ENCODE peak calls at places on chromosomes 11 and 22, in seven cellular contexts. V, Z, D, Q, P, E and Y are unnamed samples.

GRCh38 chr11:47886096-47886495 is 37.9 kb upstream of the NUP160 start:
- DNase-seq in V (no peak), Z (no peak), D (no peak), Q (no peak), P (no peak), E (no peak), Y (no peak)

GRCh38 chr22:23279781-23280180 is 99.5 kb downstream of the BCR start:
- DNase-seq in V (no peak), Z (no peak), D (no peak), Q (no peak), P (no peak), E (no peak), Y (no peak)

GRCh38 chr11:11757871-11758270 is 83.9 kb upstream of the USP47 start:
- DNase-seq in V (no peak), Z (no peak), D (peak), Q (no peak), P (no peak), E (no peak), Y (no peak)

GRCh38 chr11:28346209-28346608 is 238.0 kb downstream of the METTL15 start:
- DNase-seq in V (no peak), Z (no peak), D (no peak), Q (no peak), P (no peak), E (no peak), Y (no peak)

GRCh38 chr22:39176067-39176621 is 23.7 kb upstream of the CBX7 start:
- DNase-seq in V (no peak), Z (peak), D (no peak), Q (no peak), P (no peak), E (peak), Y (no peak)

GRCh38 chr22:17969732-17970131 is 54.6 kb downstream of the MICAL3 start:
- DNase-seq in V (no peak), Z (no peak), D (no peak), Q (no peak), P (no peak), E (no peak), Y (no peak)

GRCh38 chr11:34707462-34707840 is 86.6 kb downstream of the EHF start:
- DNase-seq in V (no peak), Z (no peak), D (no peak), Q (no peak), P (no peak), E (no peak), Y (no peak)

GRCh38 chr11:71537537-71537936 is 288 bp upstream of the KRTAP5-8 start:
- DNase-seq in V (no peak), Z (no peak), D (no peak), Q (no peak), P (no peak), E (peak), Y (no peak)

GRCh38 chr22:17077255-17077654 is 7.5 kb upstream of the IL17RA start:
- DNase-seq in V (no peak), Z (no peak), D (no peak), Q (no peak), P (no peak), E (no peak), Y (no peak)

GRCh38 chr11:120956710-120957500 is 67.0 kb upstream of the TBCEL start:
- DNase-seq in V (no peak), Z (no peak), D (peak), Q (no peak), P (no peak), E (peak), Y (peak)

GRCh38 chr22:30609260-30610185 is 2.5 kb downstream of the TCN2 start:
- DNase-seq in V (peak), Z (no peak), D (no peak), Q (no peak), P (peak), E (no peak), Y (no peak)

GRCh38 chr22:27842994-27843431 is 41.5 kb upstream of the MN1 start:
- DNase-seq in V (no peak), Z (no peak), D (peak), Q (no peak), P (no peak), E (no peak), Y (no peak)

GRCh38 chr11:119684361-119685072 is 44.5 kb downstream of the NECTIN1 start:
- DNase-seq in V (peak), Z (peak), D (peak), Q (no peak), P (no peak), E (no peak), Y (no peak)

GRCh38 chr11:42253156-42253555 is 793.7 kb upstream of the LRRC4C start:
- DNase-seq in V (no peak), Z (no peak), D (no peak), Q (no peak), P (no peak), E (no peak), Y (no peak)

GRCh38 chr11:126082251-126083109 is 19.8 kb upstream of the CDON start:
- DNase-seq in V (no peak), Z (no peak), D (no peak), Q (no peak), P (no peak), E (peak), Y (no peak)

GRCh38 chr22:24289138-24289537 is 18.5 kb downstream of the SPECC1L start:
- DNase-seq in V (no peak), Z (no peak), D (no peak), Q (no peak), P (no peak), E (no peak), Y (no peak)

GRCh38 chr11:30553521-30554110 is 32.5 kb downstream of the MPPED2 start:
- DNase-seq in V (no peak), Z (no peak), D (no peak), Q (no peak), P (no peak), E (no peak), Y (peak)

GRCh38 chr11:33773399-33774355 is 643 bp downstream of the FBXO3 start:
- DNase-seq in V (peak), Z (peak), D (peak), Q (no peak), P (no peak), E (peak), Y (no peak)

GRCh38 chr11:127217941-127218615 is 217.5 kb upstream of the KIRREL3 start:
- DNase-seq in V (no peak), Z (no peak), D (no peak), Q (no peak), P (no peak), E (no peak), Y (no peak)

GRCh38 chr22:26708256-26709009 is 51.0 kb downstream of the MIAT start:
- DNase-seq in V (no peak), Z (no peak), D (no peak), Q (no peak), P (peak), E (no peak), Y (no peak)

GRCh38 chr11:124869856-124870387 is 4.7 kb downstream of the ROBO3 start:
- DNase-seq in V (no peak), Z (no peak), D (no peak), Q (no peak), P (no peak), E (no peak), Y (no peak)
- TF ChIP-seq YY1 in V (no peak), Z (no peak), D (no peak), Q (no peak), P (no peak), E (no peak), Y (no peak)

DNA sequence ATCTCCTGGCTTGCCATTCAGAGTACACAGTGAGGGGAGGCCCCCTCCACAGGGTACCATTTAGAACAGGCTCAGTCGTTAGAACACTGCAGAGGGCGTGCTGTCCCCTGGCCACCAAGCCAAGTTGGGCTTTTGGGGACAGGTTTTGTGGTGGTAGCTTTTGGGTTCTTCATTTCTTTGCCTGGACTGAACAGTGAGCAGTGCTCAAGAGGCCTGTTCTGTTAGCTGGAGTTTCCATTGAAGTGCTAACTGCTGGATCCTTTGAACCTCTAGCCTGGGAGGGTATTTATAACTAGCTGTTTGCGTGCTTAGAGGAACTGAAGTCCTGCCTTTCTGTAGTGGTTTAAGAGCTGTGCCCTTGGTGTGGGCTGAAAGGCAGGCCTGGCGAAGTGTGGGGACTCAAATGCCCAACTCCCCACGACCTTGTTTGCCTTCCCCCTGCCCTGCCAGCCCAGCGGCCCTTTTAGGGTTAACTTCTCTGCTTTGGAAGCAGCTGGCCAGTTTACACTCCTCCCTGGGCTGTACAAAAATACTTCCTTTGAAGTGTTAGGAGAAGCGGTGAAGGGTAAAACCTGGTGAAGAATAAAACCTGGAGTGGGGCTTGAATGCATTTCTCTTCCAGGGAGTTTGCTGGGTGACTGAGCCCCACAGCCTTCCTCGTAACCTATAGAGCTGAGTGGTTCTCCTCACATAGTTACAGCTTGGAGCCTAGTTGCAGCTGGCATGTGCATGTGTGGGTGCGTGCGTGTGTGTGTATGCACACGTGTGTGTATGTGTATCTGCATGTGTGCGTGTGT is 34.6 kb downstream of the ZNRF3 start:
- DNase-seq in V (no peak), Z (peak), D (peak), Q (peak), P (no peak), E (no peak), Y (no peak)
- TF ChIP-seq YY1 in V (no peak), Z (no peak), D (no peak), Q (no peak), P (no peak), E (no peak), Y (no peak)

GRCh38 chr22:41966607-41967240 is 2.5 kb upstream of the SEPTIN3 start:
- DNase-seq in V (peak), Z (peak), D (peak), Q (peak), P (peak), E (peak), Y (no peak)
- TF ChIP-seq YY1 in V (no peak), Z (no peak), D (no peak), Q (no peak), P (peak), E (no peak), Y (no peak)

DNA sequence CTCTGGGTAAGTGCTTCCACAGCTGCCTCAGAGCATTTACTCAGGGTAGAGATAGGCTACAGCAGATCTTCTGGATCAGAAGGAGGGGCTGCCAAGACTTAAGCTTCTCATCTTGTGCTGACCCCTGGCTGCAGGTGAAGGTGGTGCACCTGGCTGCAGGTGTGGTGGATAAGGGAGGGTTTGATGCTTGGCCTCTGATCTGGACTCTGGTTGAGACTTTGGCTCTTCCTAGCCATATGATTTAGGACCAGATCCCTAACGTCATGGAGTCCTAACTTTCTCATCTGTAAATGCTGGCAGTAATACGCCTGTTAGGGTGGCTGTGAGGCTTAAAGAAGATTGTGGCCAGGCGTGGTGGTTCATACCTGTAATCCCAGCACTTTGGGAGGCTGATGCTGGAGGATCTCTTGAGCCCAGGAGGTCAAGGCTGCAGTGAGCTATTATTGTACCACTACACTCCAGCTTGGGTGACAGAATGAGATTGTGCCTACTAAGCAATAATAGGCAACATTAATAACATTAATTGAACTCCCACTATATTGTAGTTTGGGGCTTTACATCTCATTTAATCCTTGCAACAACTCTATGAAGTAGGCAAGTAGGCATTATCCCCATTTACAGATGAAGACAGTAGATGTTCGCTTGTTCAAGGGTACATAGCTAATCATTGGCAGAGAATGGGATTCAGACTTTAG is 10.7 kb downstream of the DTX4 start:
- DNase-seq in V (peak), Z (peak), D (no peak), Q (no peak), P (no peak), E (peak), Y (no peak)
- TF ChIP-seq YY1 in V (no peak), Z (no peak), D (no peak), Q (no peak), P (no peak), E (no peak), Y (no peak)

DNA sequence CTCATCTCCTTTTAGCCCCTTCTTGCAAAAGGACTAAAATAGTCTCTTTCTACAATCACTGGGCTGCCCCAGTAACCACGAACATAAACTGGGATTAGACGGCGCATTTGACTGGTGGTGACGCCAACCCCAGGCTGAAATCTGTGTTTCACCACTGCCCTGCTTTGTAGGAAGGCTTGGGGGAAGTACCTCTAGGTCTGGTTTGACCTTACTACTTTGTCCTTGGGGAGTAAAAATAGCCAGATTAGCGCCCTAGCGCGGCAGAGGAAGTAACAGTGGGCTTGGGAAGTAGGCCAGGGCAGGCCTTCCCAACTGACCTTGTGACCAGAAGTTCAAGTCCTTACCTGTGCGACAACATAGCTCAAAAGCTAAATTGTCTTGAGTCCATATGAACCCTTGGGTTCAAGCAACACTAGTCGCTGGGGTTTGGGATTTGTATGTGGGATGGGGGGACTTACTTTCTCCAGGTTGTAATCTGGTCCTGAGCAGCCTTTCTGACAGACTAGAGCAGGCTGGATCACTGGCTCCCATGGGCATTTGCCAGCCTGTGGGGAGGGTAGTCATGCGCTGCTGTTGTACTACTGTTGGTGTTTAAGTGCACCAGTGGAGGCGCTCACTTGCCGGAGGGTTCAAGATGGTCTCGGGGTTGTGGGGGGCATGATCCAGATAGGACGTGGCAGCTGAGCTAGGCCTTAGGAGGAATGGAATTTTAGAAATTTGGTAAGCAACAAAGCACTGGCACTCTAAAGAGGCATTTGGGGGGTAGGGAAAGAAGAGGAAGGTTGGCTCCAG is 953 bp upstream of the PACS1 start:
- DNase-seq in V (no peak), Z (peak), D (peak), Q (no peak), P (no peak), E (peak), Y (peak)
- TF ChIP-seq YY1 in V (no peak), Z (no peak), D (no peak), Q (no peak), P (no peak), E (no peak), Y (no peak)

GRCh38 chr11:83162377-83162776 is 5.4 kb downstream of the PCF11 start:
- DNase-seq in V (no peak), Z (no peak), D (no peak), Q (no peak), P (no peak), E (no peak), Y (no peak)

GRCh38 chr11:83158965-83159900 is 2.3 kb downstream of the PCF11 start:
- DNase-seq in V (no peak), Z (no peak), D (no peak), Q (no peak), P (no peak), E (no peak), Y (no peak)

GRCh38 chr11:83161610-83162199 is 4.8 kb downstream of the PCF11 start:
- DNase-seq in V (no peak), Z (no peak), D (no peak), Q (no peak), P (no peak), E (no peak), Y (no peak)

GRCh38 chr11:83158474-83158786 is 1.5 kb downstream of the PCF11 start:
- DNase-seq in V (no peak), Z (no peak), D (no peak), Q (no peak), P (no peak), E (no peak), Y (no peak)

GRCh38 chr11:83159901-83160865 is 3.3 kb downstream of the PCF11 start:
- DNase-seq in V (no peak), Z (no peak), D (no peak), Q (no peak), P (no peak), E (no peak), Y (no peak)
- TF ChIP-seq YY1 in V (no peak), Z (no peak), D (no peak), Q (no peak), P (no peak), E (no peak), Y (no peak)